ENCODE peak calls at places on chromosomes 2 and 18, in six cellular contexts. K is GM13976, D is HT-29, R is NCI-H1105, J is HL-60, G is left colon. M is an unnamed sample.

GRCh38 chr18:37502036-37502435 is 63.6 kb downstream of the CELF4 start:
- DNase-seq in K (no peak), R (no peak), G (no peak), J (no peak), D (no peak), M (no peak)

GRCh38 chr2:234463626-234464290 is 33.1 kb downstream of the ARL4C start:
- DNase-seq in R (peak; percentile 82), D (peak; percentile 72), J (no peak), K (no peak), G (no peak), M (no peak)

GRCh38 chr2:12712871-12713270 is 3.9 kb upstream of the TRIB2 start:
- DNase-seq in R (no peak), G (no peak), K (no peak), D (no peak), J (no peak), M (no peak)

GRCh38 chr2:190535119-190535439 is 557 bp upstream of the NEMP2 start:
- DNase-seq in K (no peak), R (no peak), G (no peak), J (no peak), D (peak; percentile 51), M (no peak)

GRCh38 chr2:121491566-121491965 is 39.1 kb upstream of the RNU4ATAC start:
- DNase-seq in G (no peak), D (no peak), K (no peak), R (peak; percentile 68), J (no peak), M (no peak)

GRCh38 chr2:148876589-148877402 is 1.8 kb downstream of the KIF5C start:
- DNase-seq in K (peak; percentile 72), G (no peak), J (no peak), R (peak; percentile 95), D (no peak), M (no peak)

GRCh38 chr2:207334631-207335371 is 169.1 kb upstream of the KLF7 start:
- DNase-seq in J (no peak), R (no peak), G (peak; percentile 41), K (no peak), D (no peak), M (no peak)

GRCh38 chr2:133821107-133821760 is 253.0 kb upstream of the NCKAP5 start:
- DNase-seq in J (no peak), D (no peak), R (no peak), K (no peak), G (no peak), M (no peak)

GRCh38 chr18:2655954-2656236 is 369 bp downstream of the SMCHD1 start:
- DNase-seq in K (no peak), J (no peak), G (no peak), R (no peak), D (no peak), M (no peak)

GRCh38 chr18:37259711-37260110 is 305.9 kb downstream of the CELF4 start:
- DNase-seq in R (no peak), G (no peak), J (no peak), K (no peak), D (no peak), M (no peak)

GRCh38 chr2:172090044-172090946 is 5.0 kb downstream of the DLX1 start:
- DNase-seq in J (no peak), K (peak; percentile 28), D (no peak), R (no peak), G (no peak), M (no peak)

GRCh38 chr18:25177631-25178030 is 174.3 kb downstream of the ZNF521 start:
- DNase-seq in K (no peak), G (no peak), J (no peak), D (no peak), R (no peak), M (no peak)

GRCh38 chr2:6896930-6897759 is 19.6 kb downstream of the RSAD2 start:
- DNase-seq in G (no peak), J (no peak), K (peak; percentile 39), D (peak; percentile 50), R (peak; percentile 6), M (no peak)

GRCh38 chr2:96267159-96267971 is 1.3 kb downstream of the CIAO1 start:
- DNase-seq in K (peak; percentile 49), D (peak; percentile 55), J (peak; percentile 68), G (peak; percentile 52), R (peak; percentile 11), M (peak; percentile 4)

GRCh38 chr2:217060951-217061547 is 201.2 kb upstream of the TNP1 start:
- DNase-seq in D (no peak), K (no peak), G (no peak), R (no peak), J (no peak), M (no peak)

GRCh38 chr2:101710690-101711318 is 13.3 kb downstream of the MAP4K4 start:
- DNase-seq in R (no peak), G (no peak), K (no peak), J (no peak), D (no peak), M (no peak)

GRCh38 chr2:218397502-218398436 is 1.9 kb upstream of the CTDSP1 start:
- DNase-seq in D (peak; percentile 78), K (peak; percentile 79), J (no peak), G (peak; percentile 81), R (peak; percentile 37), M (peak; percentile 77)

GRCh38 chr2:20422679-20423271 is 24.1 kb upstream of the RHOB start:
- DNase-seq in D (no peak), K (peak; percentile 57), G (no peak), J (no peak), R (no peak), M (no peak)

GRCh38 chr2:141492816-141493215 is 638.0 kb downstream of the LRP1B start:
- DNase-seq in G (no peak), D (no peak), J (no peak), R (no peak), K (no peak), M (no peak)

GRCh38 chr2:198314559-198315153 is 510.3 kb downstream of the PLCL1 start:
- DNase-seq in G (no peak), R (peak; percentile 43), D (peak; percentile 65), J (no peak), K (no peak), M (peak; percentile 7)

GRCh38 chr2:170763232-170763631 is 6.9 kb upstream of the ERICH2 start:
- DNase-seq in R (no peak), J (no peak), D (no peak), G (no peak), K (no peak), M (no peak)

GRCh38 chr2:238174701-238175100 is 15.9 kb downstream of the ERFE start:
- DNase-seq in G (peak; percentile 60), R (no peak), D (no peak), J (no peak), K (no peak), M (no peak)

GRCh38 chr18:69172046-69172445 is 228.6 kb upstream of the DOK6 start:
- DNase-seq in G (no peak), J (no peak), D (no peak), K (no peak), R (no peak), M (no peak)

GRCh38 chr2:144914622-144915230 is 394.8 kb upstream of the ZEB2 start:
- DNase-seq in G (no peak), R (no peak), D (no peak), K (no peak), J (no peak), M (no peak)

GRCh38 chr2:104889261-104890091 is 35.6 kb downstream of the POU3F3 start:
- DNase-seq in G (peak; percentile 89), K (no peak), R (no peak), J (peak; percentile 86), D (peak; percentile 87), M (no peak)

GRCh38 chr2:163469561-163469962 is 266.2 kb downstream of the FIGN start:
- DNase-seq in R (no peak), K (no peak), J (no peak), G (no peak), D (no peak), M (no peak)

GRCh38 chr2:26178746-26179436 is 6.0 kb downstream of the GAREM2 start:
- DNase-seq in J (no peak), R (no peak), D (peak; percentile 17), G (no peak), K (no peak), M (no peak)

GRCh38 chr18:58649966-58650816 is 21.1 kb upstream of the MALT1 start:
- DNase-seq in R (no peak), J (peak; percentile 19), K (peak; percentile 39), D (no peak), G (no peak), M (no peak)